ENCODE peak calls at places on chromosomes 6 and 20, in four cellular contexts. A, R, T and Q are unnamed samples.

GRCh38 chr6:150373260-150373701 is 4.5 kb downstream of the IYD start:
- DNase-seq in A (no peak), R (no peak), T (no peak), Q (peak; percentile 52)

GRCh38 chr6:108030223-108030622 is 44.3 kb downstream of the OSTM1 start:
- DNase-seq in A (no peak), R (no peak), T (no peak), Q (no peak)

GRCh38 chr6:20338160-20338559 is 63.5 kb upstream of the E2F3 start:
- DNase-seq in A (no peak), R (no peak), T (no peak), Q (no peak)

GRCh38 chr20:43583982-43584432 is 6.7 kb upstream of the IFT52 start:
- DNase-seq in A (no peak), R (peak; percentile 79), T (no peak), Q (peak; percentile 99)

GRCh38 chr6:14354919-14355572 is 237.5 kb downstream of the CD83 start:
- DNase-seq in A (no peak), R (no peak), T (no peak), Q (peak; percentile 88)

GRCh38 chr20:44738779-44739477 is 6.7 kb upstream of the KCNK15 start:
- DNase-seq in A (no peak), R (no peak), T (peak; percentile 89), Q (peak; percentile 80)

GRCh38 chr6:132231121-132231520 is 170.2 kb downstream of the MOXD1 start:
- DNase-seq in A (no peak), R (no peak), T (no peak), Q (no peak)

GRCh38 chr20:24983896-24984295 is 8.7 kb downstream of the APMAP start:
- DNase-seq in A (no peak), R (no peak), T (peak; percentile 24), Q (no peak)

GRCh38 chr6:159746759-159747158 is 15.1 kb upstream of the ACAT2 start:
- DNase-seq in A (no peak), R (no peak), T (no peak), Q (no peak)

GRCh38 chr6:69796081-69796626 is 656 bp downstream of the LMBRD1 start:
- DNase-seq in A (peak; percentile 17), R (no peak), T (peak; percentile 85), Q (peak; percentile 47)

GRCh38 chr20:23243791-23244190 is 106.8 kb upstream of the NXT1 start:
- DNase-seq in A (no peak), R (no peak), T (no peak), Q (no peak)

GRCh38 chr6:44254201-44254956 is 2.9 kb downstream of the SLC35B2 start:
- DNase-seq in A (no peak), R (no peak), T (peak; percentile 73), Q (no peak)

GRCh38 chr6:4482461-4482860 is 293.7 kb upstream of the CDYL start:
- DNase-seq in A (no peak), R (no peak), T (no peak), Q (no peak)

GRCh38 chr6:44020664-44021425 is 106.4 kb downstream of the MRPL14 start:
- DNase-seq in A (no peak), R (peak; percentile 18), T (peak; percentile 38), Q (no peak)

GRCh38 chr6:159038914-159039884 is 5.6 kb downstream of the TAGAP start:
- DNase-seq in A (no peak), R (no peak), T (no peak), Q (peak; percentile 24)

GRCh38 chr6:36246511-36247268 is 23.2 kb upstream of the PNPLA1 start:
- DNase-seq in A (no peak), R (no peak), T (peak; percentile 46), Q (no peak)

GRCh38 chr6:105592329-105592728 is 189.4 kb upstream of the PREP start:
- DNase-seq in A (no peak), R (no peak), T (no peak), Q (peak; percentile 74)

GRCh38 chr6:134169881-134170486 is 117.6 kb upstream of the SLC2A12 start:
- DNase-seq in A (no peak), R (no peak), T (no peak), Q (peak; percentile 50)

GRCh38 chr6:13273202-13273930 is 55.0 kb downstream of the TBC1D7 start:
- DNase-seq in A (no peak), R (no peak), T (no peak), Q (no peak)

GRCh38 chr20:47792021-47792618 is 6.8 kb upstream of the SULF2 start:
- DNase-seq in A (no peak), R (no peak), T (peak; percentile 84), Q (peak; percentile 96)

GRCh38 chr20:25452333-25452732 is 44.9 kb downstream of the GINS1 start:
- DNase-seq in A (no peak), R (no peak), T (peak; percentile 28), Q (peak; percentile 16)

GRCh38 chr6:24709014-24709711 is 9.8 kb downstream of the C6orf62 start:
- DNase-seq in A (no peak), R (no peak), T (no peak), Q (no peak)

GRCh38 chr20:62149532-62150235 is 6.1 kb downstream of the SS18L1 start:
- DNase-seq in A (no peak), R (no peak), T (peak; percentile 82), Q (peak; percentile 32)

GRCh38 chr6:19697744-19698290 is 139.4 kb upstream of the ID4 start:
- DNase-seq in A (no peak), R (no peak), T (no peak), Q (peak; percentile 81)

GRCh38 chr6:37127961-37128862 is 41.7 kb upstream of the PIM1 start:
- DNase-seq in A (no peak), R (no peak), T (peak; percentile 76), Q (peak; percentile 84)

GRCh38 chr6:170405311-170405975 is 98.9 kb downstream of the FAM120B start:
- DNase-seq in A (no peak), R (no peak), T (no peak), Q (peak; percentile 97)

GRCh38 chr6:149751239-149751638 is 1.7 kb downstream of the PCMT1 start:
- DNase-seq in A (no peak), R (no peak), T (no peak), Q (no peak)

GRCh38 chr20:38589967-38590681 is 9.1 kb downstream of the ADIG start:
- DNase-seq in A (no peak), R (no peak), T (no peak), Q (no peak)

GRCh38 chr6:39333626-39334025 is 11.1 kb upstream of the KCNK16 start:
- DNase-seq in A (no peak), R (no peak), T (no peak), Q (no peak)

GRCh38 chr6:132690678-132691077 is 23.2 kb downstream of the VNN1 start:
- DNase-seq in A (no peak), R (no peak), T (no peak), Q (no peak)

GRCh38 chr6:136031982-136032381 is 180.5 kb downstream of the PDE7B start:
- DNase-seq in A (no peak), R (no peak), T (no peak), Q (peak; percentile 77)

DNA sequence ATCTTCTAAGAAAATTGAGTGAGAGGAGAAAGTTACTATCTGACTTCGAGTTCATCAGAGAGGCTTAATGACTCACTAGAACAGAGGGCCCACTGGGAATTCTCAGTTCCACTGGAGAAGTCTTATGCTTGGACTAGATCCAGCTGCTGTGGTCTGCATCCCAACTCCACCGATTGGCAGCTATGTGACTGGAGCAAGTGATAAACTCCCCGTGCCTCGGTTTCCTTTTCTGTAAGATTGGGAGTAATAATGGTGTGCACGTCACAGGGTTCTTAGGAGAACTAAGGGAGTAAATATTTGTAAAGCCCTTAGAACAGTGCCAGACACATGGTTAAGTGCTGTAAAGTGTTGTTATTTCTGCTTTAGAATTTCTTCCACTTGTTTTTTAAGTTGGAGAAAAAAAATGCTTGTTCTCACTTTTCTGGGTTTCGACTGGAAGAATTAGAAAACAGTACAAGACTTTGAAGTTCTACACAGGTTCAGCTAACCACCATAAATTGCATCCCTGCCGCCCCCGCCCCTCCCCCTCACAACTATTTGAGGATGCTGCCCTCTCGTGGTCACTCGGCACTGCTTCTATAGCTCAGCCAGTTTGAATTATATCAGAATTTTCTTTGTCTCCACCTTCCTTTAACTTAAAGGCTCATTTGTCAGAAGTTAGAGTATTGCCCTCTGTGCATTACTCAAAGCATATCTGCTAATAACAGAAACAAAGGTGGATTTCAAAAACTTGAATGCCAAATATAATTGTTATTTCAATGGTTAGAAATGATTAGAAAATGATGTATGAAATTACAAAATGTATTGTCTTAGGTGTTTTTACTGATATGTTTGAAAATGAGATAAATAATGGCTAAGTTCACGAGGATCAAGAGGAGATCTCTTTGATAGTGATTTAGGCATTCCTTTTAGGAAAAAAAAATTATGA is 95.0 kb upstream of the IFNGR1 start:
- DNase-seq in A (peak; percentile 57), R (peak; percentile 80), T (peak; percentile 89), Q (peak; percentile 83)
- TF ChIP-seq CTCF in A (peak; percentile 73), R (peak; percentile 81), T (peak; percentile 86), Q (peak; percentile 78)

GRCh38 chr6:10146723-10147451 is 268.0 kb downstream of the TFAP2A start:
- DNase-seq in A (no peak), R (no peak), T (peak; percentile 76), Q (peak; percentile 29)
- H3K4me3 ChIP-seq in A (no peak overlapping the region), R (peak overlapping the region; percentile 22), T (no peak overlapping the region), Q (no peak overlapping the region)

GRCh38 chr20:1735417-1736089 is 78.0 kb upstream of the SIRPG start:
- DNase-seq in A (no peak), R (no peak), T (no peak), Q (no peak)

GRCh38 chr20:1737134-1737533 is 79.6 kb upstream of the SIRPG start:
- DNase-seq in A (no peak), R (no peak), T (no peak), Q (no peak)

GRCh38 chr20:1734269-1734858 is 76.8 kb upstream of the SIRPG start:
- DNase-seq in A (peak; percentile 7), R (no peak), T (no peak), Q (peak; percentile 25)
- TF ChIP-seq CTCF in A (peak; percentile 50), R (peak; percentile 30), T (peak; percentile 28), Q (no peak)

DNA sequence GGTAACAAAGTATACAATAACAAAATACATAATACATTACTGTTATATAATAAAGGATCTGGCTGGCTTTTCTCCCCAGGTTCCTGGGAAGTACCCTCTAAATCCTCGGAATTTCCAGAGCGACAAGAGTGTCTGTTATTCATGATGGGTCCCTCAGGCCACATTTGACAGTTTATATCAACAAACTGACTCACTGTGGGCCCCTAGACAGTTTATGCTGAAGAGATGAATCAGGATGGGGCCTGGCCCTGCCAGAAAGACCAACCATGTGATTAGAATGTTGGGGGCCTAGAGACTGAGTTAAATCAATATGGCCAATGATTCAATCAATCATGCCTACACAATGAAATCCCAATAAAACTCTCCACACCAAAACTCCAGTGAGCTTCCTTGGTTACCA is 13.5 kb downstream of the USP45 start:
- DNase-seq in A (no peak), R (no peak), T (no peak), Q (peak; percentile 8)
- H3K4me3 ChIP-seq in A (no peak overlapping the region), R (no peak overlapping the region), T (no peak overlapping the region), Q (no peak overlapping the region)

DNA sequence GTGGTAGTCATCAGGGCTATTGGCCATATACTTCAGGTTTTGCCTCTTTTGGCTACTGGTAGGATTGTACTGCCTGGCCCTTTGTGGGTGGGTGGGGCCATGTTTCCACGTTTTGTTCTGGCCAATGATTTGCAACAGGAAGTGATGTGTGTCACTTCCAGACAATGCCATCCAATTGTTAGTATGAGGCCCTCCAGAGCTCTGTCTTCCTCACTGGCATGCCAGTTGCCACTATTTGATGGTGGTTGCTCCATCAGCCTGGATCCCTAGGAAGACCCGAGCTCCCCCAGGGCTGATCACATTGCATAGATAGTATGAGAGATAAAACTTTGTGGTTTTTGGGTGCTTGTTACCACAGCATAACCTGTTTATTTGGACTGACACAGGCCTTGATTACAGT is 7.7 kb upstream of the LRRN4 start:
- DNase-seq in A (no peak), R (no peak), T (peak; percentile 29), Q (no peak)
- TF ChIP-seq CTCF in A (no peak), R (no peak), T (no peak), Q (no peak)